ENCODE peak calls at places on chromosomes 6 and 20, in seven cellular contexts. A, O, P, H, M, W and T are unnamed samples.

GRCh38 chr6:140744648-140745320 is 1370.3 kb upstream of the CITED2 start:
- DNase-seq in A (no peak), P (peak), O (no peak), M (no peak), H (peak), W (no peak), T (peak)

GRCh38 chr20:9615766-9616454 is 101.5 kb downstream of the LAMP5 start:
- DNase-seq in A (no peak), H (no peak), O (no peak), M (no peak), W (no peak), P (no peak), T (no peak)

GRCh38 chr6:21749754-21750153 is 156.2 kb downstream of the SOX4 start:
- DNase-seq in A (no peak), H (no peak), O (no peak), M (no peak), P (no peak), W (no peak), T (no peak)

GRCh38 chr20:63831696-63832686 is 927 bp upstream of the ZBTB46 start:
- DNase-seq in W (no peak), O (no peak), H (peak), M (no peak), P (no peak), A (no peak), T (peak)

GRCh38 chr6:19599813-19600464 is 237.2 kb upstream of the ID4 start:
- DNase-seq in W (no peak), P (no peak), A (no peak), H (no peak), O (no peak), M (no peak), T (no peak)

GRCh38 chr20:49167811-49168507 is 20.2 kb downstream of the STAU1 start:
- DNase-seq in M (no peak), O (no peak), W (no peak), A (no peak), P (no peak), H (no peak), T (no peak)

GRCh38 chr6:4359108-4359710 is 223.8 kb upstream of the ECI2 start:
- DNase-seq in M (no peak), H (peak), O (no peak), W (no peak), P (no peak), A (no peak), T (no peak)

GRCh38 chr20:63011798-63012197 is 5.0 kb upstream of the BHLHE23 start:
- DNase-seq in W (no peak), H (no peak), O (no peak), A (no peak), M (no peak), P (peak), T (no peak)

GRCh38 chr20:400451-401275 is 7.4 kb upstream of the RBCK1 start:
- DNase-seq in W (no peak), O (no peak), P (no peak), A (no peak), M (no peak), H (no peak), T (no peak)

GRCh38 chr6:68778356-68779020 is 143.4 kb downstream of the ADGRB3 start:
- DNase-seq in O (no peak), W (no peak), H (no peak), P (no peak), M (peak), A (peak), T (no peak)

GRCh38 chr6:125316621-125317020 is 14.9 kb upstream of the HDDC2 start:
- DNase-seq in O (no peak), P (no peak), W (no peak), A (no peak), M (no peak), H (no peak), T (no peak)

GRCh38 chr6:42162812-42163211 is 10.4 kb upstream of the GUCA1A start:
- DNase-seq in M (no peak), P (no peak), H (no peak), W (no peak), O (no peak), A (no peak), T (no peak)

GRCh38 chr6:26264547-26264946 is 100.5 kb upstream of the BTN3A2 start:
- DNase-seq in O (no peak), A (no peak), W (no peak), P (no peak), M (no peak), H (no peak), T (no peak)

GRCh38 chr6:52330470-52330869 is 31.5 kb upstream of the PAQR8 start:
- DNase-seq in W (no peak), P (no peak), A (no peak), O (no peak), M (no peak), H (peak), T (no peak)

GRCh38 chr6:107466062-107466461 is 6.7 kb upstream of the PDSS2 start:
- DNase-seq in A (no peak), H (no peak), P (no peak), M (no peak), O (no peak), W (no peak), T (no peak)

GRCh38 chr6:4413073-4413472 is 277.7 kb upstream of the ECI2 start:
- DNase-seq in P (no peak), M (no peak), O (no peak), A (no peak), W (peak), H (no peak), T (no peak)

GRCh38 chr20:32490942-32491763 is 94.0 kb downstream of the NOL4L start:
- DNase-seq in O (no peak), P (no peak), M (no peak), A (no peak), W (no peak), H (no peak), T (peak)

GRCh38 chr6:94052754-94053153 is 633.4 kb upstream of the EPHA7 start:
- DNase-seq in P (no peak), H (no peak), M (peak), W (no peak), A (peak), O (no peak), T (no peak)

GRCh38 chr6:128848169-128848935 is 34.6 kb upstream of the LAMA2 start:
- DNase-seq in H (no peak), A (no peak), O (no peak), M (no peak), P (no peak), W (no peak), T (no peak)

GRCh38 chr6:132204606-132205005 is 196.7 kb downstream of the MOXD1 start:
- DNase-seq in O (no peak), M (no peak), H (no peak), W (no peak), A (no peak), P (no peak), T (no peak)